ENCODE peak calls at places on chromosomes 7 and 10, in five cellular contexts. Z is AG10803, A is kidney glomerular epithelial cell, M is left ventricle myocardium inferior, W is hypothalamus. C is an unnamed sample.

GRCh38 chr10:94361161-94361794 is 1.5 kb downstream of the NOC3L start:
- DNase-seq in M (no peak), W (no peak), Z (peak; percentile 28), A (peak; percentile 26), C (no peak)

GRCh38 chr10:3681642-3682554 is 103.1 kb downstream of the KLF6 start:
- DNase-seq in A (no peak), M (no peak), W (no peak), Z (no peak), C (no peak)

GRCh38 chr10:49625411-49625810 is 11.6 kb downstream of the CHAT start:
- DNase-seq in A (no peak), Z (no peak), M (no peak), W (no peak), C (no peak)

GRCh38 chr10:42979181-42979580 is 97.7 kb upstream of the RET start:
- DNase-seq in W (no peak), Z (no peak), A (no peak), M (no peak), C (peak; percentile 2)

GRCh38 chr10:132141526-132142395 is 45.0 kb upstream of the DPYSL4 start:
- DNase-seq in A (no peak), M (peak; percentile 12), W (no peak), Z (no peak), C (no peak)

GRCh38 chr7:44396931-44397525 is 71.6 kb upstream of the CAMK2B start:
- DNase-seq in M (no peak), W (no peak), A (peak; percentile 13), Z (no peak), C (no peak)

GRCh38 chr7:47557317-47557985 is 24.5 kb downstream of the TNS3 start:
- DNase-seq in A (no peak), M (no peak), Z (peak; percentile 87), W (no peak), C (no peak)

GRCh38 chr7:23594879-23595604 is 2.1 kb upstream of the CCDC126 start:
- DNase-seq in W (no peak), Z (no peak), A (peak; percentile 24), M (no peak), C (no peak)

GRCh38 chr10:125159932-125160855 is at the start of gene CTBP2:
- DNase-seq in A (peak; percentile 21), W (peak; percentile 63), Z (peak; percentile 44), M (peak; percentile 64), C (no peak)

GRCh38 chr7:69429817-69430501 is 168.3 kb upstream of the AUTS2 start:
- DNase-seq in M (peak; percentile 68), W (no peak), A (no peak), Z (peak; percentile 84), C (no peak)

C was measured in natural killer cell.